ENCODE peak calls at places on chromosomes 3 and 15, in eight cellular contexts. H, F, X, U, Q, T, K and C are unnamed samples.

GRCh38 chr15:83362706-83363105 is 78.2 kb upstream of the BNC1 start:
- DNase-seq in H (no peak), F (no peak), X (no peak), U (no peak), Q (no peak), T (no peak), K (no peak), C (no peak)

GRCh38 chr3:197117107-197117506 is 87.5 kb upstream of the MELTF start:
- DNase-seq in H (no peak), F (no peak), X (no peak), U (no peak), Q (peak), T (no peak), K (no peak), C (no peak)

GRCh38 chr3:130770637-130771036 is 24.0 kb upstream of the PIK3R4 start:
- DNase-seq in H (no peak), F (no peak), X (no peak), U (no peak), Q (no peak), T (no peak), K (no peak), C (no peak)

GRCh38 chr3:99637041-99637380 is 1.4 kb upstream of the COL8A1 start:
- DNase-seq in H (no peak), F (no peak), X (no peak), U (no peak), Q (no peak), T (no peak), K (no peak), C (no peak)

GRCh38 chr15:42101861-42102260 is 7.5 kb upstream of the PLA2G4D start:
- DNase-seq in H (no peak), F (no peak), X (no peak), U (peak), Q (peak), T (no peak), K (no peak), C (no peak)

GRCh38 chr15:48143856-48144255 is 23.1 kb downstream of the SLC24A5 start:
- DNase-seq in H (no peak), F (no peak), X (no peak), U (peak), Q (peak), T (no peak), K (no peak), C (no peak)

GRCh38 chr15:41825145-41825544 is 2.7 kb upstream of the JMJD7 start:
- DNase-seq in H (no peak), F (no peak), X (no peak), U (no peak), Q (no peak), T (no peak), K (no peak), C (no peak)

GRCh38 chr3:129558772-129559564 is 16.0 kb downstream of the H1-8 start:
- DNase-seq in H (no peak), F (no peak), X (no peak), U (peak), Q (peak), T (no peak), K (peak), C (no peak)

GRCh38 chr3:64152100-64152499 is 73.2 kb downstream of the PRICKLE2 start:
- DNase-seq in H (no peak), F (no peak), X (no peak), U (peak), Q (peak), T (no peak), K (peak), C (no peak)

GRCh38 chr3:65534825-65535224 is 503.9 kb downstream of the MAGI1 start:
- DNase-seq in H (no peak), F (no peak), X (no peak), U (no peak), Q (no peak), T (no peak), K (no peak), C (no peak)

GRCh38 chr15:101050647-101051290 is 131.6 kb downstream of the LRRK1 start:
- DNase-seq in H (no peak), F (peak), X (no peak), U (no peak), Q (no peak), T (no peak), K (no peak), C (no peak)

GRCh38 chr15:66701422-66702034 is 508 bp upstream of the SMAD6 start:
- DNase-seq in H (no peak), F (peak), X (peak), U (no peak), Q (no peak), T (no peak), K (peak), C (peak)

GRCh38 chr3:101703169-101703568 is 16.7 kb upstream of the RPL24 start:
- DNase-seq in H (no peak), F (no peak), X (no peak), U (no peak), Q (peak), T (no peak), K (no peak), C (no peak)

GRCh38 chr3:37210230-37210629 is 35.8 kb upstream of the LRRFIP2 start:
- DNase-seq in H (no peak), F (no peak), X (no peak), U (peak), Q (no peak), T (no peak), K (no peak), C (peak)

GRCh38 chr3:58038675-58039302 is 30.6 kb downstream of the FLNB start:
- DNase-seq in H (no peak), F (no peak), X (no peak), U (peak), Q (peak), T (no peak), K (no peak), C (no peak)

GRCh38 chr15:29774900-29775299 is 47.4 kb downstream of the TJP1 start:
- DNase-seq in H (no peak), F (no peak), X (no peak), U (peak), Q (peak), T (no peak), K (no peak), C (no peak)

GRCh38 chr15:75508741-75509532 is 57.4 kb upstream of the SIN3A start:
- DNase-seq in H (no peak), F (no peak), X (peak), U (peak), Q (peak), T (no peak), K (peak), C (no peak)

GRCh38 chr3:152157337-152157736 is 111.4 kb upstream of the MBNL1 start:
- DNase-seq in H (no peak), F (no peak), X (no peak), U (no peak), Q (no peak), T (no peak), K (no peak), C (no peak)

GRCh38 chr15:77266708-77267387 is 153.1 kb downstream of the PEAK1 start:
- DNase-seq in H (no peak), F (no peak), X (no peak), U (peak), Q (peak), T (no peak), K (no peak), C (no peak)

GRCh38 chr15:29225534-29226224 is 43.9 kb downstream of the NSMCE3 start:
- DNase-seq in H (no peak), F (no peak), X (no peak), U (no peak), Q (no peak), T (no peak), K (no peak), C (no peak)

GRCh38 chr3:45960289-45960688 is 17.0 kb downstream of the CXCR6 start:
- DNase-seq in H (no peak), F (no peak), X (no peak), U (no peak), Q (no peak), T (no peak), K (no peak), C (no peak)

GRCh38 chr3:37985637-37986320 is 4.8 kb upstream of the VILL start:
- DNase-seq in H (no peak), F (no peak), X (no peak), U (peak), Q (no peak), T (no peak), K (peak), C (peak)

GRCh38 chr3:5317572-5317971 is 130.1 kb downstream of the EDEM1 start:
- DNase-seq in H (no peak), F (no peak), X (no peak), U (peak), Q (no peak), T (no peak), K (no peak), C (no peak)

GRCh38 chr15:48408337-48408736 is 77.1 kb downstream of the DUT start:
- DNase-seq in H (no peak), F (no peak), X (no peak), U (peak), Q (no peak), T (no peak), K (no peak), C (no peak)

GRCh38 chr3:13292371-13292770 is 127.8 kb downstream of the NUP210 start:
- DNase-seq in H (no peak), F (no peak), X (no peak), U (no peak), Q (no peak), T (no peak), K (no peak), C (no peak)

GRCh38 chr15:31016446-31016915 is 25.1 kb upstream of the MTMR10 start:
- DNase-seq in H (no peak), F (no peak), X (no peak), U (peak), Q (peak), T (no peak), K (no peak), C (no peak)

GRCh38 chr3:125067225-125067624 is 11.4 kb upstream of the HEG1 start:
- DNase-seq in H (no peak), F (no peak), X (no peak), U (no peak), Q (no peak), T (no peak), K (no peak), C (no peak)

GRCh38 chr3:116445291-116445841 is at the start of gene LSAMP:
- DNase-seq in H (no peak), F (peak), X (peak), U (peak), Q (no peak), T (no peak), K (peak), C (peak)